ENCODE peak calls at places on chromosomes 16 and 17, in seven cellular contexts. One of them, this sample, is unnamed.

GRCh38 chr17:36755586-36755985 is 154.2 kb downstream of the MRM1 start:
- DNase-seq in CD4-positive, alpha-beta T cell: peak
- DNase-seq in H9: peak
- DNase-seq in transverse colon: peak
- DNase-seq in lung: peak
- DNase-seq in mammary epithelial cell: peak
- DNase-seq in adrenal gland: peak
- DNase-seq in this sample: peak

GRCh38 chr17:44601574-44602372 is 44.5 kb downstream of the FZD2 start:
- DNase-seq in CD4-positive, alpha-beta T cell: no peak
- DNase-seq in H9: no peak
- DNase-seq in transverse colon: no peak
- DNase-seq in lung: peak
- DNase-seq in mammary epithelial cell: no peak
- DNase-seq in adrenal gland: no peak
- DNase-seq in this sample: no peak

GRCh38 chr17:21013983-21014382 is 28.8 kb downstream of the USP22 start:
- DNase-seq in CD4-positive, alpha-beta T cell: no peak
- DNase-seq in H9: no peak
- DNase-seq in transverse colon: no peak
- DNase-seq in lung: no peak
- DNase-seq in mammary epithelial cell: no peak
- DNase-seq in adrenal gland: peak
- DNase-seq in this sample: no peak

GRCh38 chr16:75296606-75297005 is 45.2 kb upstream of the BCAR1 start:
- DNase-seq in CD4-positive, alpha-beta T cell: no peak
- DNase-seq in H9: no peak
- DNase-seq in transverse colon: no peak
- DNase-seq in lung: no peak
- DNase-seq in mammary epithelial cell: no peak
- DNase-seq in adrenal gland: peak
- DNase-seq in this sample: no peak

GRCh38 chr16:3173892-3174617 is 13.9 kb upstream of the OR1F1 start:
- DNase-seq in CD4-positive, alpha-beta T cell: no peak
- DNase-seq in H9: peak
- DNase-seq in transverse colon: no peak
- DNase-seq in lung: no peak
- DNase-seq in mammary epithelial cell: peak
- DNase-seq in adrenal gland: no peak
- DNase-seq in this sample: peak

GRCh38 chr16:13316008-13316407 is 414.6 kb downstream of the SHISA9 start:
- DNase-seq in CD4-positive, alpha-beta T cell: no peak
- DNase-seq in H9: no peak
- DNase-seq in transverse colon: no peak
- DNase-seq in lung: no peak
- DNase-seq in mammary epithelial cell: peak
- DNase-seq in adrenal gland: no peak
- DNase-seq in this sample: no peak

GRCh38 chr16:28914325-28914724 is 10.7 kb downstream of the RABEP2 start:
- DNase-seq in CD4-positive, alpha-beta T cell: no peak
- DNase-seq in H9: no peak
- DNase-seq in transverse colon: no peak
- DNase-seq in lung: no peak
- DNase-seq in mammary epithelial cell: no peak
- DNase-seq in adrenal gland: no peak
- DNase-seq in this sample: no peak

GRCh38 chr17:410674-411401 is 58.2 kb upstream of the RPH3AL start:
- DNase-seq in CD4-positive, alpha-beta T cell: peak
- DNase-seq in H9: peak
- DNase-seq in transverse colon: peak
- DNase-seq in lung: no peak
- DNase-seq in mammary epithelial cell: no peak
- DNase-seq in adrenal gland: peak
- DNase-seq in this sample: peak

GRCh38 chr17:2943971-2944370 is 119.4 kb downstream of the OR1D5 start:
- DNase-seq in CD4-positive, alpha-beta T cell: no peak
- DNase-seq in H9: no peak
- DNase-seq in transverse colon: no peak
- DNase-seq in lung: no peak
- DNase-seq in mammary epithelial cell: no peak
- DNase-seq in adrenal gland: no peak
- DNase-seq in this sample: no peak

GRCh38 chr17:77374170-77374936 is 233.6 kb downstream of the SEC14L1 start:
- DNase-seq in CD4-positive, alpha-beta T cell: peak
- DNase-seq in H9: peak
- DNase-seq in transverse colon: peak
- DNase-seq in lung: peak
- DNase-seq in mammary epithelial cell: no peak
- DNase-seq in adrenal gland: peak
- DNase-seq in this sample: peak

GRCh38 chr17:61997649-61998048 is 67.4 kb downstream of the MED13 start:
- DNase-seq in CD4-positive, alpha-beta T cell: no peak
- DNase-seq in H9: no peak
- DNase-seq in transverse colon: no peak
- DNase-seq in lung: no peak
- DNase-seq in mammary epithelial cell: peak
- DNase-seq in adrenal gland: no peak
- DNase-seq in this sample: no peak

GRCh38 chr17:42087736-42088705 is 10.3 kb downstream of the ZNF385C start:
- DNase-seq in CD4-positive, alpha-beta T cell: no peak
- DNase-seq in H9: no peak
- DNase-seq in transverse colon: no peak
- DNase-seq in lung: no peak
- DNase-seq in mammary epithelial cell: peak
- DNase-seq in adrenal gland: no peak
- DNase-seq in this sample: no peak

GRCh38 chr16:52251495-52251894 is 295.4 kb downstream of the TOX3 start:
- DNase-seq in CD4-positive, alpha-beta T cell: no peak
- DNase-seq in H9: no peak
- DNase-seq in transverse colon: no peak
- DNase-seq in lung: no peak
- DNase-seq in mammary epithelial cell: peak
- DNase-seq in adrenal gland: no peak
- DNase-seq in this sample: no peak

GRCh38 chr17:30380643-30381419 is 2.1 kb downstream of the CPD start:
- DNase-seq in CD4-positive, alpha-beta T cell: no peak
- DNase-seq in H9: no peak
- DNase-seq in transverse colon: no peak
- DNase-seq in lung: no peak
- DNase-seq in mammary epithelial cell: no peak
- DNase-seq in adrenal gland: no peak
- DNase-seq in this sample: no peak

GRCh38 chr17:78804777-78805176 is 22.7 kb upstream of the CYTH1 start:
- DNase-seq in CD4-positive, alpha-beta T cell: no peak
- DNase-seq in H9: no peak
- DNase-seq in transverse colon: no peak
- DNase-seq in lung: no peak
- DNase-seq in mammary epithelial cell: no peak
- DNase-seq in adrenal gland: no peak
- DNase-seq in this sample: no peak

DNA sequence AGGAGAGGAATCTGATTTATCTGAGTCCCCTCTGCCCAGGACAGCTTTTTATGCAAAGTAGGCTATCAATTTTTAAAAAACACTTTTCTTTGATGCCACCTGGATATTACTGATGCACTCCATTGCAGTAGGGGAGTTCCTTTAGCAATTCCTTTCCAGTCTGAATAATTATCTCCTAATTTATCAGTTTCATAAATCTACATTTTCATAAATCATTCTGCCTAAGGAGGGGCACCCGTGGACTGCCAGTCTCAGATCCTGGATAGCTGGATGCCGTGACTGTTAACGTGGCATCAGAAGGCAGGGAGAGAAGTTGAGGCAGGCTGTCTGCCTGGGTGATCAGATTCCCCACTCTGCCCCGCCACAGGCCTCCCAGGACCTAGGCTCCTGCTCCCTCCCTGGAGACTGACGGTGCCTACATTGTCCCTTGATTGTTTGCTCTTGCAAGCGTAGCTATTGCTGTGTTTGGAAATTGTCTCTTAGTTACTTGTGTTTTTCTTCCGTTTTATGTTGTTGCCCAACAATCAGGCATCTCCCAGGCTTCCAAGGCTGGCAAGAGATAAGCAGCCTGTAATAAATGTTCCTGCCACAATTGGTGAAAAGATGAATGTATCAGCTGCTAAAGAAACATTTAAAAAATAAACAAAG is 75.2 kb downstream of the KATNIP start:
- DNase-seq in CD4-positive, alpha-beta T cell: no peak
- DNase-seq in H9: no peak
- DNase-seq in transverse colon: peak
- DNase-seq in lung: no peak
- DNase-seq in mammary epithelial cell: no peak
- DNase-seq in adrenal gland: peak
- DNase-seq in this sample: no peak
- H3K27ac ChIP-seq in CD4-positive, alpha-beta T cell: no peak
- H3K27ac ChIP-seq in H9: no peak
- H3K27ac ChIP-seq in transverse colon: peak
- H3K27ac ChIP-seq in lung: no peak
- H3K27ac ChIP-seq in mammary epithelial cell: no peak
- H3K27ac ChIP-seq in adrenal gland: peak
- H3K27ac ChIP-seq in this sample: peak

GRCh38 chr17:27455914-27456680 is at the start of gene KSR1:
- DNase-seq in CD4-positive, alpha-beta T cell: peak
- DNase-seq in H9: peak
- DNase-seq in transverse colon: peak
- DNase-seq in lung: peak
- DNase-seq in mammary epithelial cell: peak
- DNase-seq in adrenal gland: peak
- DNase-seq in this sample: peak
- TF ChIP-seq CTCF in CD4-positive, alpha-beta T cell: peak
- TF ChIP-seq CTCF in H9: peak
- TF ChIP-seq CTCF in transverse colon: peak
- TF ChIP-seq CTCF in lung: no peak
- TF ChIP-seq CTCF in mammary epithelial cell: no peak
- TF ChIP-seq CTCF in adrenal gland: peak
- TF ChIP-seq CTCF in this sample: peak

DNA sequence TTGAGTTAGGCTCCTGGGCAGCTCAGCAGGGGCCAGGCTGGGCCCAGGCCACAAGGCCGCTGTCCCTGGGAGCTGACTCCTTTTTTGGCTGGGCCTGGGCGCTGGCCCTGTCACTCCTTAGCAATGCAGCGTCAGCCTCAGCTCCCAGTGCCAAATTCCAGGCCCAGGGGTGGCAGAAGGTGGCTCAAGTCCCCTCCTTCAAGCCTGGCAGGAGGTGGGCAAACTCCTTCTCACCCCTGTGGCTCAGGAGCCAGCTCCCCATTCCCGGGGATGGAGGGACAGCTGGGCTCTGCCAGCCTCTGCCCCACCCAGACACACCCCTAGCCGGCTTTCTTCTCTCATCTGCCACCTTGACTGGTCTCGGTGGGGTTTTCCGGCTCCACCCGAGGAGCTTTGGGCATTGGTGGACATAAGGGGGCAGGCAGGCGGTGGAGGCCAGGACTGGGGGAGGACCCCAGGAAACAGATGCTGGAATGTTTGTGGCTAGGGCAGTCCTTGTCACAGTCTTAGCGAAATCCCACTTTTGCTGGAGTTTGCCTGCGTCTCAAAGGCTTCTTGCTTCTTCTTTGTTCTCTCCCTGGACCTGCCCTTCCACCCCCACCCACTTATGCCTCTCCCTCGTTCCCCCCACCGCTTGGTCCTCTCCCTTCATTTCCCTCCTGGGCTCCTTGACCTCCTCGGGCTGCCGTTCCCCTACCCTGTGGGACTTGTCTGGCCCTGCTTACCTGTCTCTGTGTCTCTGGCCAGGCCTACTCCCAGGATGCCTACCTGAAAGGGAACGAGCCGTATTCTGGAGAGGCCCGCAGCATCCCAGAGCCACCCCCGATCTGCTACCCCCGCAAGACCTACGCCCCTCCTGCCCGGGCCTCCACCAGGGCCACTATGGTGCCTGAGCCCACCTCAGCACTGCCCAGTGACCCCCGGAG is 37.4 kb downstream of the ARHGAP23 start:
- DNase-seq in CD4-positive, alpha-beta T cell: no peak
- DNase-seq in H9: no peak
- DNase-seq in transverse colon: peak
- DNase-seq in lung: no peak
- DNase-seq in mammary epithelial cell: peak
- DNase-seq in adrenal gland: peak
- DNase-seq in this sample: no peak
- H3K27ac ChIP-seq in CD4-positive, alpha-beta T cell: no peak
- H3K27ac ChIP-seq in H9: no peak
- H3K27ac ChIP-seq in transverse colon: peak
- H3K27ac ChIP-seq in lung: peak
- H3K27ac ChIP-seq in mammary epithelial cell: peak
- H3K27ac ChIP-seq in adrenal gland: peak
- H3K27ac ChIP-seq in this sample: no peak

GRCh38 chr17:48551206-48551597 is 6.3 kb upstream of the HOXB2 start:
- DNase-seq in CD4-positive, alpha-beta T cell: no peak
- DNase-seq in H9: no peak
- DNase-seq in transverse colon: no peak
- DNase-seq in lung: no peak
- DNase-seq in mammary epithelial cell: peak
- DNase-seq in adrenal gland: no peak
- DNase-seq in this sample: no peak

GRCh38 chr17:48551601-48552452 is 6.9 kb upstream of the HOXB2 start:
- DNase-seq in CD4-positive, alpha-beta T cell: no peak
- DNase-seq in H9: no peak
- DNase-seq in transverse colon: no peak
- DNase-seq in lung: no peak
- DNase-seq in mammary epithelial cell: peak
- DNase-seq in adrenal gland: no peak
- DNase-seq in this sample: no peak

GRCh38 chr17:48548687-48549621 is 4.0 kb upstream of the HOXB2 start:
- DNase-seq in CD4-positive, alpha-beta T cell: no peak
- DNase-seq in H9: no peak
- DNase-seq in transverse colon: no peak
- DNase-seq in lung: no peak
- DNase-seq in mammary epithelial cell: peak
- DNase-seq in adrenal gland: no peak
- DNase-seq in this sample: no peak

GRCh38 chr17:48549909-48550308 is 5.0 kb upstream of the HOXB2 start:
- DNase-seq in CD4-positive, alpha-beta T cell: no peak
- DNase-seq in H9: no peak
- DNase-seq in transverse colon: no peak
- DNase-seq in lung: no peak
- DNase-seq in mammary epithelial cell: peak
- DNase-seq in adrenal gland: no peak
- DNase-seq in this sample: no peak

DNA sequence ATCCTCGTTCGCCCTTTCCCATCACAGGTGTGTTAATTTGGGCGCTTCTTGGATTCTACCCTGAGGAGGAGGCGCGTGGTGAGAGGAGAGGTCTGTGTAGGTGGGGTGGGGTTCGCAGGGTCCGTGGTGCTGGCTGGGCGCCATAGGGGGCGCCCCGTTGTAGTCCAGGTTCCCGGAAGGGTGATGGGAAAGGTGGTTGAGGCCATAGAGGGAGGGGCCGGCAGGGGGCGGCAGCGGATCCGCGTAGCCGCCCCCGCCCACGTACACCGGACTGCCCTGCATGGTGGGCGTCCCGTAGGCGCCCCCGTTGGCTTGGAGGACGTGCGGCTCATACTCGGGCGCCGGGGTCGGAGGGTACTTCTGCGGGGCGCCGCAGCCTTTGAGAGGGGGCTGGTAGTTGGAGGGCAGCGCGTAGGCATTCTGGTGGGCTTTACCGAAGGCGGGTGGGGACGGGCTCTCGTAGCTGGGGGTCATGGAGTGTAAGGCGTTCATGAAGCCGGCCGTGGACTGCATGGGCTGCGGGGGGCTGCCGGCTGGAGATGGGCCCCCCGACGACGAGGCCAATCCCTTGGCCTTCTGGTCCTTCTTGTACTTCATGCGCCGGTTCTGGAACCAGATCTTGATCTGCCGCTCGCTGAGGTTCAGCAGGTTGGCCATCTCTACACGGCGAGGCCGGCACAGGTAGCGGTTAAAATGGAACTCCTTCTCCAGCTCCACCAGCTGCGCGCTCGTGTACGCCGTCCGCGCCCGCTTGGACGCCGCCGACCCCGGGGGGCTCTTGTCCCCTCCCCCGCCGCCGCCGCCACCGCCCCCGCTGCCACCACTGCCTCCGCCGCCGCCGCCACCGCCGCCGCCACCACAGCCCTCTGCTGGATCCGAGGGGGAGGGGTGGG is 5.7 kb upstream of the HOXB2 start:
- DNase-seq in CD4-positive, alpha-beta T cell: no peak
- DNase-seq in H9: peak
- DNase-seq in transverse colon: no peak
- DNase-seq in lung: no peak
- DNase-seq in mammary epithelial cell: peak
- DNase-seq in adrenal gland: no peak
- DNase-seq in this sample: no peak
- TF ChIP-seq CTCF in CD4-positive, alpha-beta T cell: no peak
- TF ChIP-seq CTCF in H9: peak
- TF ChIP-seq CTCF in transverse colon: peak
- TF ChIP-seq CTCF in lung: no peak
- TF ChIP-seq CTCF in mammary epithelial cell: no peak
- TF ChIP-seq CTCF in adrenal gland: no peak
- TF ChIP-seq CTCF in this sample: no peak